ENCODE peak calls at places on chromosome 5, in nine cellular contexts. V is EH, P is mesenteric fat pad, D is MM.1S, W is NCI-H1092 treated with DMSO at 0.1 percent for 48 hours, N is caudate nucleus, Z is HCEC 1CT, O is NCI-H2029, M is activated B cell treated with CpG ODN at 0.5 μM for 24 hours. Q is an unnamed sample.

GRCh38 chr5:11496127-11496719 is 408.0 kb downstream of the CTNND2 start:
- DNase-seq in D (no peak), M (no peak), Z (no peak), N (no peak), W (no peak), P (no peak), V (no peak), O (no peak), Q (no peak)

GRCh38 chr5:149886060-149886459 is 58.5 kb downstream of the PDE6A start:
- DNase-seq in D (no peak), N (no peak), P (no peak), Z (no peak), M (no peak), O (no peak), W (no peak), V (peak; percentile 54), Q (no peak)

GRCh38 chr5:133147815-133148634 is 96.2 kb downstream of the HSPA4 start:
- DNase-seq in D (peak; percentile 30), P (no peak), V (no peak), W (no peak), N (no peak), M (no peak), O (no peak), Z (no peak), Q (no peak)

GRCh38 chr5:149265559-149265958 is 6.1 kb upstream of the AFAP1L1 start:
- DNase-seq in O (no peak), D (no peak), M (no peak), V (peak; percentile 65), N (no peak), W (no peak), Z (peak; percentile 79), P (no peak), Q (no peak)

GRCh38 chr5:37435261-37435660 is 56.1 kb downstream of the WDR70 start:
- DNase-seq in O (no peak), M (no peak), N (no peak), V (peak; percentile 30), P (no peak), W (no peak), D (peak; percentile 10), Z (peak; percentile 42), Q (no peak)

GRCh38 chr5:136174021-136174659 is 18.8 kb downstream of the SMIM32 start:
- DNase-seq in P (no peak), N (no peak), Z (peak; percentile 52), W (peak; percentile 18), V (peak; percentile 59), D (peak; percentile 50), M (no peak), O (no peak), Q (no peak)

GRCh38 chr5:149420509-149421371 is 41.6 kb upstream of the IL17B start:
- DNase-seq in W (no peak), Z (peak; percentile 90), O (no peak), V (peak; percentile 86), D (no peak), M (no peak), N (no peak), P (no peak), Q (no peak)

GRCh38 chr5:162654661-162655406 is 587.3 kb downstream of the GABRG2 start:
- DNase-seq in W (no peak), N (no peak), Z (no peak), O (no peak), D (no peak), M (no peak), P (no peak), V (no peak), Q (no peak)

GRCh38 chr5:180116441-180117377 is 45.1 kb upstream of the RNF130 start:
- DNase-seq in P (peak; percentile 86), N (no peak), V (no peak), W (no peak), O (no peak), Z (no peak), M (no peak), D (no peak), Q (peak; percentile 47)

GRCh38 chr5:5421149-5421960 is 1.1 kb upstream of the ICE1 start:
- DNase-seq in M (no peak), D (peak; percentile 51), N (no peak), Z (no peak), P (no peak), O (peak; percentile 22), W (peak; percentile 50), V (peak; percentile 17), Q (no peak)

GRCh38 chr5:107196500-107196899 is 474.2 kb downstream of the EFNA5 start:
- DNase-seq in N (no peak), Z (no peak), W (no peak), D (no peak), P (no peak), M (no peak), O (no peak), V (no peak), Q (no peak)

GRCh38 chr5:138354926-138355378 is 2.5 kb downstream of the KDM3B start:
- DNase-seq in M (no peak), Z (peak; percentile 91), V (peak; percentile 87), N (no peak), P (no peak), W (no peak), O (no peak), D (peak; percentile 74), Q (no peak)

GRCh38 chr5:168675883-168676408 is 96.8 kb upstream of the PANK3 start:
- DNase-seq in M (no peak), N (no peak), D (no peak), O (no peak), W (no peak), Z (no peak), P (no peak), V (no peak), Q (no peak)

GRCh38 chr5:55230086-55230629 is 3.0 kb upstream of the MCIDAS start:
- DNase-seq in M (no peak), O (no peak), P (no peak), N (no peak), D (no peak), Z (no peak), W (no peak), V (no peak), Q (peak; percentile 26)

GRCh38 chr5:84487963-84488362 is 103.3 kb upstream of the EDIL3 start:
- DNase-seq in V (no peak), N (no peak), W (no peak), Z (no peak), D (no peak), P (no peak), M (no peak), O (no peak), Q (no peak)

GRCh38 chr5:96219580-96220281 is 213.3 kb downstream of the PCSK1 start:
- DNase-seq in D (no peak), P (no peak), W (no peak), O (no peak), M (no peak), Z (peak; percentile 81), N (no peak), V (peak; percentile 91), Q (no peak)

GRCh38 chr5:7244977-7245376 is 151.0 kb upstream of the ADCY2 start:
- DNase-seq in V (no peak), O (no peak), W (no peak), M (no peak), N (no peak), D (no peak), Z (no peak), P (no peak), Q (no peak)

GRCh38 chr5:159782197-159782994 is 133.9 kb upstream of the ADRA1B start:
- DNase-seq in D (no peak), Z (no peak), W (no peak), P (no peak), O (no peak), V (no peak), N (no peak), M (no peak), Q (no peak)

GRCh38 chr5:11494340-11494739 is 409.9 kb downstream of the CTNND2 start:
- DNase-seq in D (no peak), O (no peak), P (no peak), M (no peak), V (no peak), Z (peak; percentile 20), W (no peak), N (no peak), Q (no peak)

GRCh38 chr5:176895350-176895749 is 3.8 kb downstream of the HK3 start:
- DNase-seq in Z (no peak), P (no peak), V (no peak), O (no peak), N (no peak), D (no peak), W (no peak), M (no peak), Q (no peak)

GRCh38 chr5:177455036-177455660 is 8.5 kb downstream of the PRR7 start:
- DNase-seq in P (no peak), O (peak; percentile 88), W (peak; percentile 68), Z (peak; percentile 58), M (peak; percentile 96), D (peak; percentile 93), V (peak; percentile 68), N (peak; percentile 28), Q (peak; percentile 98)

GRCh38 chr5:56964173-56964572 is 12.2 kb upstream of the MIER3 start:
- DNase-seq in O (no peak), D (no peak), Z (no peak), P (no peak), M (no peak), N (no peak), W (no peak), V (no peak), Q (no peak)

GRCh38 chr5:22250528-22250927 is 602.6 kb downstream of the CDH12 start:
- DNase-seq in V (no peak), M (no peak), N (no peak), D (no peak), Z (no peak), P (no peak), O (no peak), W (no peak), Q (no peak)

GRCh38 chr5:78753093-78753531 is 104.5 kb upstream of the LHFPL2 start:
- DNase-seq in Z (peak; percentile 64), D (no peak), P (no peak), N (no peak), M (no peak), W (no peak), O (no peak), V (peak; percentile 80), Q (no peak)

GRCh38 chr5:175309218-175309617 is 134.8 kb downstream of the DRD1 start:
- DNase-seq in P (no peak), N (no peak), O (no peak), M (no peak), D (no peak), W (no peak), Z (no peak), V (no peak), Q (no peak)

GRCh38 chr5:54403121-54403520 is 52.4 kb upstream of the HSPB3 start:
- DNase-seq in M (no peak), D (no peak), W (no peak), O (no peak), Z (no peak), V (no peak), P (no peak), N (no peak), Q (no peak)

GRCh38 chr5:100249870-100250269 is 285.3 kb upstream of the FAM174A start:
- DNase-seq in Z (no peak), O (no peak), M (no peak), D (no peak), P (no peak), W (no peak), N (no peak), V (no peak), Q (no peak)

GRCh38 chr5:145941677-145942130 is 5.3 kb downstream of the SH3RF2 start:
- DNase-seq in O (no peak), V (peak; percentile 58), N (no peak), M (no peak), W (no peak), P (no peak), D (no peak), Z (peak; percentile 53), Q (no peak)

GRCh38 chr5:127406326-127407121 is 110.9 kb upstream of the PRRC1 start:
- DNase-seq in P (no peak), W (no peak), V (no peak), D (no peak), O (no peak), M (no peak), N (no peak), Z (no peak), Q (no peak)

GRCh38 chr5:107806705-107807104 is 136.0 kb upstream of the EFNA5 start:
- DNase-seq in P (no peak), N (no peak), M (no peak), Z (peak; percentile 81), O (no peak), W (no peak), V (peak; percentile 72), D (no peak), Q (no peak)

GRCh38 chr5:63820557-63820956 is 141.7 kb downstream of the HTR1A start:
- DNase-seq in W (no peak), P (no peak), D (no peak), N (no peak), O (no peak), Z (no peak), V (no peak), M (no peak), Q (no peak)